ENCODE peak calls at places on chromosomes 13 and 19, in ten cellular contexts. K, C, F, V, Y, U, A, I, M and W are unnamed samples.
A peak's percentile ranks its signal among the peaks of the same experiment; 100 is the strongest.

GRCh38 chr13:33262997-33263396 is 22.6 kb downstream of the STARD13 start:
- ATAC-seq in K (no peak), C (peak; percentile 50), F (no peak), V (no peak), Y (no peak), U (no peak), A (no peak), I (no peak), M (no peak), W (no peak)

GRCh38 chr19:51192689-51193088 is 32.2 kb upstream of the CD33 start:
- ATAC-seq in K (no peak), C (no peak), F (no peak), V (no peak), Y (no peak), U (no peak), A (no peak), I (no peak), M (no peak), W (no peak)

GRCh38 chr13:98984983-98985382 is 7.1 kb upstream of the DOCK9 start:
- ATAC-seq in K (no peak), C (no peak), F (no peak), V (no peak), Y (no peak), U (no peak), A (no peak), I (no peak), M (no peak), W (no peak)

GRCh38 chr19:17415107-17415506 is 4.7 kb upstream of the MVB12A start:
- ATAC-seq in K (no peak), C (no peak), F (no peak), V (no peak), Y (no peak), U (no peak), A (no peak), I (no peak), M (no peak), W (no peak)

GRCh38 chr13:106566682-106567420 is 1.1 kb downstream of the ARGLU1 start:
- ATAC-seq in K (no peak), C (peak; percentile 68), F (peak; percentile 71), V (peak; percentile 48), Y (peak; percentile 66), U (peak; percentile 49), A (peak; percentile 53), I (peak; percentile 17), M (peak; percentile 68), W (peak; percentile 35)

GRCh38 chr19:5062195-5062594 is 93.3 kb downstream of the KDM4B start:
- ATAC-seq in K (no peak), C (no peak), F (no peak), V (no peak), Y (no peak), U (no peak), A (no peak), I (no peak), M (no peak), W (no peak)

GRCh38 chr13:77331421-77331820 is 4.5 kb upstream of the MYCBP2 start:
- ATAC-seq in K (no peak), C (no peak), F (no peak), V (no peak), Y (no peak), U (no peak), A (no peak), I (no peak), M (no peak), W (no peak)

GRCh38 chr19:35116085-35116801 is 620 bp downstream of the FXYD3 start:
- ATAC-seq in K (no peak), C (peak; percentile 42), F (no peak), V (peak; percentile 15), Y (peak; percentile 40), U (peak; percentile 67), A (no peak), I (peak; percentile 47), M (no peak), W (no peak)

GRCh38 chr13:51083706-51084105 is 27.4 kb downstream of the C13orf42 start:
- ATAC-seq in K (no peak), C (no peak), F (no peak), V (no peak), Y (no peak), U (no peak), A (no peak), I (no peak), M (no peak), W (no peak)

GRCh38 chr13:21176195-21176981 is at the start of the genes MRPL57 and SKA3:
- ATAC-seq in K (peak; percentile 97), C (peak; percentile 98), F (peak; percentile 98), V (peak; percentile 87), Y (peak; percentile 98), U (peak; percentile 97), A (peak; percentile 98), I (peak; percentile 90), M (peak; percentile 100), W (peak; percentile 99)

GRCh38 chr13:94632227-94632980 is 30.7 kb downstream of the GPR180 start:
- ATAC-seq in K (no peak), C (no peak), F (no peak), V (no peak), Y (no peak), U (no peak), A (no peak), I (no peak), M (no peak), W (no peak)

GRCh38 chr13:43026262-43026661 is 2.9 kb downstream of the DNAJC15 start:
- ATAC-seq in K (no peak), C (no peak), F (no peak), V (no peak), Y (no peak), U (no peak), A (no peak), I (no peak), M (no peak), W (no peak)

DNA sequence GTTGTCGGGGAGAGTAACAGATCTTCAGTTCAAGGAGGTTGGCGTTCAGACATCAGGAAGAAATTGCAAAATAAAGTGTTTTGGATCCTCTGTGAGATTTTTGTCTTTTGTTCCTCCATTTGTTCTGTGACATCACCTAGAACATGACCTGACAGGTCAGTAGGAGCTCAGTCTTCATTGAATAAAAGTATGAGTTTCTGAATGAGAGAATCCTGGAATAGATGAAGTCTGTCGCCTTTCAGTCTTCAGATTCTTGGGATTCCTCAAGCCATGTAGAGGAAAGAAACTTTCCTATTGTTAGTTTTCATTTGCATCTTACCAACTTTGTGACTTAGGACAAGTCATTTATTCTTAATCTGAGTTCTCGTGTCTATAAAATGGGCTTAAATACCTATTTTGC is 14.4 kb downstream of the ARHGAP35 start:
- ATAC-seq in K (no peak), C (no peak), F (no peak), V (no peak), Y (no peak), U (no peak), A (no peak), I (no peak), M (no peak), W (no peak)
- H3K27ac ChIP-seq in K (no peak overlapping the region), C (no peak overlapping the region), F (no peak overlapping the region), V (no peak overlapping the region), Y (no peak overlapping the region), U (no peak overlapping the region), A (no peak overlapping the region), I (no peak overlapping the region), M (no peak overlapping the region), W (no peak overlapping the region)

GRCh38 chr19:27767234-27767633 is 1445.7 kb downstream of the UQCRFS1 start:
- ATAC-seq in K (no peak), C (no peak), F (no peak), V (no peak), Y (no peak), U (no peak), A (no peak), I (no peak), M (no peak), W (no peak)
- H3K9me3 ChIP-seq in K (peaks cover 22% of the 10 kb centered on the region), C (peaks cover 5% of the 10 kb centered on the region), F (peaks cover 49% of the 10 kb centered on the region), V (no peaks in the 10 kb centered on the region), Y (no peaks in the 10 kb centered on the region), U (no peaks in the 10 kb centered on the region), A (no peaks in the 10 kb centered on the region), I (peaks cover 3% of the 10 kb centered on the region), M (no peaks in the 10 kb centered on the region), W (no peaks in the 10 kb centered on the region)

DNA sequence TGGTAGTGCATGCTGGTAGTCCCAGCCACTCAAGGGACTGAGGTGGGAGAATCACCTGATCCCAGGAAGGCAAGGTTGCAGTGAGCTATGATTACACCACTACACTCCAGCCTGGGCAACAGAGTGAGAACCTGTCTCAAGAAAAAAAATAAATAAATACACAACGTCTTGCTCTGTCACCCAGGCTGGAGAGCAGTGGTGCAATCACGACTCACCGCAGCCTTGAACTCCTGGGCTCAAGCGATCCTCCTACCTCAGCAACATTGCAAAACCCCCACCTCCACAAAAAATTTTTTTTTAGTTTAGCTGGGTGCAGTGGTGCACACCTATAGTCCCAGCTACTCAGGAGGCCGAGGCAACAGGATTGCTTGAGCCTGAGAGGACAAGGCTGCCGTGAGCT is 8.8 kb downstream of the TPM4 start:
- ATAC-seq in K (no peak), C (peak; percentile 45), F (no peak), V (no peak), Y (peak; percentile 33), U (no peak), A (no peak), I (no peak), M (no peak), W (no peak)
- H3K4me1 ChIP-seq in K (peaks cover 42% of the 10 kb centered on the region), C (peaks cover 73% of the 10 kb centered on the region), F (peaks cover 20% of the 10 kb centered on the region), V (peaks cover 4% of the 10 kb centered on the region), Y (peaks cover 25% of the 10 kb centered on the region), U (peaks cover 6% of the 10 kb centered on the region), A (no peaks in the 10 kb centered on the region), I (peaks cover 1% of the 10 kb centered on the region), M (peaks cover 56% of the 10 kb centered on the region), W (no peaks in the 10 kb centered on the region)

GRCh38 chr19:20165971-20166592 is 932 bp upstream of the ZNF486 start:
- ATAC-seq in K (no peak), C (no peak), F (no peak), V (no peak), Y (no peak), U (peak; percentile 46), A (no peak), I (no peak), M (no peak), W (no peak)
- H3K27ac ChIP-seq in K (no peak overlapping the region), C (no peak overlapping the region), F (no peak overlapping the region), V (no peak overlapping the region), Y (no peak overlapping the region), U (peak overlapping the region; percentile 68), A (no peak overlapping the region), I (no peak overlapping the region), M (no peak overlapping the region), W (no peak overlapping the region)